ENCODE peak calls at places on chromosomes 7 and 10, in nine cellular contexts. O, M, B, X, R, G, S, D and W are unnamed samples.

GRCh38 chr7:36904802-36905201 is 180.5 kb upstream of the AOAH start:
- DNase-seq in D (no peak), O (no peak), B (no peak), G (no peak), M (no peak), X (no peak), S (no peak), R (no peak), W (no peak)

GRCh38 chr10:128314691-128315090 is 188.5 kb upstream of the MKI67 start:
- DNase-seq in S (no peak), R (no peak), M (no peak), X (no peak), B (no peak), D (no peak), G (no peak), O (no peak), W (no peak)

GRCh38 chr10:125026036-125026931 is 84.4 kb downstream of the ZRANB1 start:
- DNase-seq in S (no peak), M (no peak), O (no peak), D (no peak), B (no peak), X (no peak), G (no peak), R (no peak), W (no peak)

GRCh38 chr7:85457911-85458310 is 271.1 kb upstream of the SEMA3D start:
- DNase-seq in R (no peak), D (no peak), G (no peak), M (no peak), O (no peak), X (no peak), B (no peak), S (no peak), W (no peak)

GRCh38 chr7:40885503-40885902 is 750.7 kb downstream of the SUGCT start:
- DNase-seq in R (no peak), B (peak), D (no peak), S (no peak), M (no peak), O (no peak), X (peak), G (no peak), W (no peak)

GRCh38 chr10:119320981-119321380 is 113.6 kb downstream of the GRK5 start:
- DNase-seq in B (no peak), X (no peak), M (no peak), D (no peak), G (no peak), S (no peak), R (no peak), O (no peak), W (no peak)

GRCh38 chr7:82247814-82248433 is 195.7 kb downstream of the CACNA2D1 start:
- DNase-seq in R (no peak), B (peak), O (no peak), S (peak), X (peak), M (no peak), D (no peak), G (no peak), W (no peak)

GRCh38 chr7:99090811-99091582 is 52.9 kb downstream of the SMURF1 start:
- DNase-seq in O (no peak), S (peak), R (no peak), M (no peak), D (no peak), B (no peak), G (no peak), X (no peak), W (no peak)

GRCh38 chr7:78435355-78435754 is 636.8 kb downstream of the PHTF2 start:
- DNase-seq in G (no peak), R (no peak), M (no peak), O (no peak), S (no peak), B (no peak), D (no peak), X (no peak), W (no peak)

GRCh38 chr10:91521444-91521843 is 111.3 kb downstream of the HECTD2 start:
- DNase-seq in O (no peak), M (no peak), X (no peak), D (no peak), G (no peak), B (no peak), S (no peak), R (no peak), W (no peak)

GRCh38 chr10:24841530-24841929 is 110.9 kb downstream of the PRTFDC1 start:
- DNase-seq in R (no peak), O (no peak), X (no peak), D (no peak), G (no peak), M (no peak), B (no peak), S (no peak), W (no peak)

GRCh38 chr10:63573068-63573697 is 52.0 kb downstream of the REEP3 start:
- DNase-seq in X (peak), S (peak), O (no peak), R (no peak), D (no peak), G (no peak), M (no peak), B (peak), W (no peak)

GRCh38 chr10:82768040-82768439 is 893.0 kb downstream of the NRG3 start:
- DNase-seq in B (no peak), S (no peak), X (no peak), M (no peak), G (no peak), D (no peak), R (no peak), O (no peak), W (no peak)

GRCh38 chr10:44860811-44861751 is 50.1 kb upstream of the TMEM72 start:
- DNase-seq in O (no peak), R (no peak), D (no peak), B (peak), M (peak), G (no peak), X (no peak), S (no peak), W (no peak)

GRCh38 chr10:72334196-72334831 is 20.4 kb downstream of the DNAJB12 start:
- DNase-seq in X (peak), G (no peak), R (no peak), D (no peak), B (peak), S (peak), M (no peak), O (no peak), W (peak)

GRCh38 chr7:73612598-73613269 is 11.6 kb downstream of the MLXIPL start:
- DNase-seq in S (no peak), R (no peak), D (no peak), B (peak), M (no peak), O (no peak), X (peak), G (no peak), W (no peak)

GRCh38 chr7:78850093-78850740 is 603.2 kb downstream of the MAGI2 start:
- DNase-seq in S (no peak), M (no peak), B (no peak), O (no peak), R (no peak), X (no peak), G (no peak), D (no peak), W (no peak)

GRCh38 chr10:95183451-95184230 is 10.4 kb upstream of the ACSM6 start:
- DNase-seq in D (peak), O (peak), S (peak), B (peak), X (peak), R (peak), M (no peak), G (peak), W (peak)

GRCh38 chr10:12445701-12446334 is 96.5 kb downstream of the CAMK1D start:
- DNase-seq in G (no peak), O (no peak), R (no peak), S (no peak), M (no peak), X (peak), B (no peak), D (no peak), W (no peak)

GRCh38 chr10:15188629-15189028 is 20.1 kb upstream of the NMT2 start:
- DNase-seq in G (peak), M (no peak), O (no peak), D (no peak), R (no peak), X (no peak), B (no peak), S (no peak), W (no peak)

GRCh38 chr7:7100432-7100849 is 81.9 kb upstream of the C1GALT1 start:
- DNase-seq in D (no peak), S (no peak), B (no peak), R (no peak), X (no peak), G (no peak), M (no peak), O (no peak), W (no peak)

GRCh38 chr7:91566333-91566732 is 302.1 kb downstream of the FZD1 start:
- DNase-seq in B (no peak), S (peak), M (no peak), O (no peak), R (no peak), G (no peak), D (no peak), X (no peak), W (no peak)

GRCh38 chr10:91709394-91709798 is 76.5 kb upstream of the PPP1R3C start:
- DNase-seq in O (no peak), B (peak), X (peak), M (no peak), R (peak), S (no peak), D (no peak), G (no peak), W (no peak)

GRCh38 chr10:96906864-96907263 is 74.8 kb downstream of the LCOR start:
- DNase-seq in B (no peak), X (no peak), O (no peak), G (no peak), S (no peak), M (no peak), R (no peak), D (no peak), W (no peak)

GRCh38 chr10:5616046-5616445 is 50.3 kb downstream of the ASB13 start:
- DNase-seq in O (no peak), D (no peak), G (no peak), B (no peak), S (no peak), X (no peak), M (no peak), R (no peak), W (no peak)

GRCh38 chr7:114426824-114427223 is 12.2 kb downstream of the FOXP2 start:
- DNase-seq in G (no peak), B (peak), D (no peak), O (no peak), M (no peak), R (no peak), S (peak), X (peak), W (no peak)

GRCh38 chr7:17062433-17063383 is 180.9 kb upstream of the AGR3 start:
- DNase-seq in R (no peak), M (no peak), S (no peak), B (no peak), D (no peak), G (no peak), X (peak), O (no peak), W (no peak)

GRCh38 chr10:87817873-87818504 is at the start of gene ATAD1:
- DNase-seq in B (no peak), S (peak), O (peak), R (peak), M (peak), X (peak), G (peak), D (peak), W (peak)

GRCh38 chr7:140638311-140638791 is 2.3 kb downstream of the DENND2A start:
- DNase-seq in G (no peak), X (no peak), O (no peak), M (no peak), R (no peak), B (peak), D (no peak), S (no peak), W (no peak)

GRCh38 chr7:1123721-1124120 is 35.8 kb downstream of the GPER1 start:
- DNase-seq in D (peak), S (no peak), M (no peak), O (no peak), X (peak), G (no peak), B (no peak), R (no peak), W (peak)